ENCODE peak calls at places on chromosomes 12 and 14, in nine cellular contexts. C is CD8-positive, alpha-beta T cell; Y is neuronal stem cell; K is tibial artery; N is heart right ventricle; D is PC-9; L is RWPE2; S is CD8-positive, alpha-beta memory T cell; A is adrenal gland. O is an unnamed sample.

GRCh38 chr14:95315156-95315555 is 4.6 kb downstream of the CLMN start:
- DNase-seq in S (no peak), A (no peak), L (no peak), C (no peak), K (no peak), N (no peak), Y (no peak), D (no peak), O (no peak)

GRCh38 chr12:131907379-131908081 is 13.1 kb downstream of the ULK1 start:
- DNase-seq in N (no peak), Y (no peak), L (no peak), D (no peak), C (no peak), K (peak; percentile 14), S (no peak), A (no peak), O (no peak)

GRCh38 chr12:124938066-124938465 is 23.6 kb upstream of the UBC start:
- DNase-seq in N (no peak), S (no peak), C (no peak), K (no peak), Y (no peak), D (no peak), A (no peak), L (no peak), O (peak; percentile 28)

GRCh38 chr14:51880810-51881580 is 20.6 kb downstream of the GNG2 start:
- DNase-seq in C (no peak), L (no peak), Y (no peak), D (no peak), S (no peak), N (no peak), K (no peak), A (no peak), O (no peak)

GRCh38 chr14:20802341-20803084 is at the start of gene RNASE1:
- DNase-seq in D (peak; percentile 33), S (no peak), A (peak; percentile 68), L (no peak), Y (no peak), K (peak; percentile 70), C (no peak), N (no peak), O (no peak)

GRCh38 chr14:45810152-45810872 is 557.3 kb upstream of the MIS18BP1 start:
- DNase-seq in C (no peak), S (no peak), K (no peak), A (no peak), Y (no peak), D (no peak), N (no peak), L (no peak), O (no peak)

GRCh38 chr14:53006931-53007330 is 56.1 kb upstream of the FERMT2 start:
- DNase-seq in S (no peak), N (no peak), L (no peak), Y (no peak), K (no peak), C (no peak), D (no peak), A (no peak), O (no peak)

GRCh38 chr14:20614038-20614840 is 23.1 kb upstream of the RNASE12 start:
- DNase-seq in L (peak; percentile 54), C (no peak), N (no peak), D (no peak), S (no peak), K (no peak), Y (no peak), A (no peak), O (no peak)

GRCh38 chr14:96752594-96752993 is 44.6 kb upstream of the VRK1 start:
- DNase-seq in D (no peak), A (no peak), K (no peak), S (no peak), C (no peak), N (no peak), L (no peak), Y (no peak), O (no peak)

GRCh38 chr12:110090266-110091135 is 33.7 kb upstream of the IFT81 start:
- DNase-seq in Y (no peak), N (no peak), K (no peak), L (no peak), D (no peak), S (no peak), C (no peak), A (no peak), O (no peak)

GRCh38 chr12:6964605-6965025 is 5.8 kb downstream of the PHB2 start:
- DNase-seq in A (no peak), C (no peak), Y (no peak), L (no peak), S (no peak), N (no peak), K (no peak), D (no peak), O (no peak)

GRCh38 chr12:75505706-75506312 is 5.6 kb downstream of the KRR1 start:
- DNase-seq in D (no peak), S (no peak), Y (no peak), C (no peak), L (no peak), N (no peak), K (no peak), A (no peak), O (peak; percentile 51)

GRCh38 chr14:96823652-96824051 is 26.5 kb downstream of the VRK1 start:
- DNase-seq in Y (no peak), D (no peak), A (no peak), C (no peak), L (no peak), N (no peak), S (no peak), K (no peak), O (no peak)

GRCh38 chr12:128164533-128164932 is 102.4 kb upstream of the TMEM132C start:
- DNase-seq in K (no peak), A (no peak), L (no peak), S (no peak), N (no peak), D (no peak), Y (no peak), C (no peak), O (no peak)

GRCh38 chr12:132488127-132489077 is 1.5 kb upstream of the FBRSL1 start:
- DNase-seq in N (peak; percentile 61), D (no peak), K (peak; percentile 48), L (no peak), A (no peak), S (peak; percentile 68), C (no peak), Y (no peak), O (peak; percentile 31)

GRCh38 chr12:418432-418831 is 17.0 kb downstream of the CCDC77 start:
- DNase-seq in D (no peak), K (no peak), S (no peak), A (no peak), C (no peak), L (no peak), Y (no peak), N (no peak), O (no peak)

DNA sequence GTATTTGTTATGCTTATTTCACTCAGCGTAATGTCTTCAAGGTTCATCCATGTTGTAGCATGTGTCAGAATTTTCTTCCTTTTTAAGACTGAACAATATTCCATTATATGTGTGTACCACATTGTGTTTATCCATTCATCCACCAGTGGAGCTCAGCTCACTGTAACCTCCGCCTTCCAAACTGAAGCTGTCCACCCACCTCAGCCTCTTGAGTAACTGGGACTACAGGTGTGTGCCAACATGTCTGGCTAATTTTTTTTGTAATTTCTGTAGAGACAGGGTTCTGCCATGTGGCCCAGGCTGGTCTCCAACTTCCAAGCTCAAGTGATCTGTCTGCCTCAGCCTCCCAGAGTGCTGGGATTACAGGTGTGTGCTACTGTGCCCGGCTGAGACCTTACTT is 21.1 kb downstream of the CCDC77 start:
- DNase-seq in S (no peak), N (no peak), Y (no peak), C (no peak), A (no peak), L (no peak), D (no peak), K (no peak), O (no peak)
- H3K27ac ChIP-seq in S (no peak overlapping the region), N (no peak overlapping the region), Y (no peak overlapping the region), C (no peak overlapping the region), A (no peak overlapping the region), L (no peak overlapping the region), D (no peak overlapping the region), K (no peak overlapping the region), O (no peak overlapping the region)

GRCh38 chr14:75979641-75980422 is 2.0 kb downstream of the TGFB3 start:
- DNase-seq in Y (no peak), A (peak; percentile 19), K (peak; percentile 58), S (no peak), D (no peak), C (no peak), L (no peak), N (peak; percentile 27), O (no peak)
- H3K4me3 ChIP-seq in Y (no peak overlapping the region), A (no peak overlapping the region), K (peak overlapping the region; percentile 76), S (no peak overlapping the region), D (no peak overlapping the region), C (no peak overlapping the region), L (no peak overlapping the region), N (peak overlapping the region; percentile 78), O (no peak overlapping the region)

GRCh38 chr14:101313268-101313667 is 248.0 kb upstream of the DIO3 start:
- DNase-seq in C (no peak), K (no peak), D (no peak), A (no peak), L (no peak), S (no peak), Y (no peak), N (no peak), O (peak; percentile 8)
- H3K9me3 ChIP-seq in C (peaks cover 3% of the 10 kb centered on the region), K (no peaks in the 10 kb centered on the region), D (peaks cover 42% of the 10 kb centered on the region), A (no peaks in the 10 kb centered on the region), L (peaks cover 7% of the 10 kb centered on the region), S (peaks cover 4% of the 10 kb centered on the region), Y (peaks cover 9% of the 10 kb centered on the region), N (no peaks in the 10 kb centered on the region), O (peaks cover 25% of the 10 kb centered on the region)

GRCh38 chr12:101695698-101696097 is 1.7 kb upstream of the CHPT1 start:
- DNase-seq in Y (no peak), S (no peak), D (no peak), N (no peak), A (peak; percentile 35), C (no peak), L (no peak), K (no peak), O (no peak)
- H3K27ac ChIP-seq in Y (no peak overlapping the region), S (no peak overlapping the region), D (no peak overlapping the region), N (peak overlapping the region; percentile 96), A (no peak overlapping the region), C (no peak overlapping the region), L (no peak overlapping the region), K (no peak overlapping the region), O (no peak overlapping the region)

GRCh38 chr14:50116986-50117385 is 614 bp upstream of the VCPKMT start:
- DNase-seq in L (no peak), N (no peak), A (no peak), D (no peak), K (no peak), C (no peak), S (no peak), Y (no peak), O (no peak)
- H3K4me3 ChIP-seq in L (peak overlapping the region; percentile 62), N (peak overlapping the region; percentile 74), A (no peak overlapping the region), D (peak overlapping the region; percentile 84), K (peak overlapping the region; percentile 76), C (peak overlapping the region; percentile 69), S (peak overlapping the region; percentile 40), Y (peak overlapping the region; percentile 79), O (peak overlapping the region; percentile 78)

DNA sequence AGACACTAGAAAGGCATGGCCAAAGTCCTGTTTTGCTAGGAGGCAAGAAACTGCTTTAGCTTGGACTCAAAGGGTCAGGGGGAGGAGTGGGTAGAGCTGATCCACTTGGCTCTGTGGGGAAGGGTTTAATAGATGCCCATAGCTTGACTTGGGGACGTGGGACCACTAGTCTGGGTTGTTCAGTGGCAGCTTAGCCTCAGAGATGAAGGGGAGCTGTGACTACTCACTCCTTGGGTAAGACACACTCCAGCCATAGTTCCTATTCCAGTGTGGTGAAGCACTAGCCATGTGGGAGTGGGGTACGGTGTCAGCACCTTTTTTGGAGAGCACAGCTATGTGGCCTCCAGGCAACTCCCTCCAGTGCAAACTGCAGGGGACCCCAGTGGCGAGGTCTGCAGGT is 257.3 kb downstream of the TMEM121 start:
- DNase-seq in K (no peak), S (no peak), Y (no peak), D (no peak), L (no peak), A (no peak), N (no peak), C (no peak), O (no peak)
- H3K9me3 ChIP-seq in K (no peaks in the 10 kb centered on the region), S (peaks cover 12% of the 10 kb centered on the region), Y (peaks cover 39% of the 10 kb centered on the region), D (peaks cover 5% of the 10 kb centered on the region), L (peaks cover 18% of the 10 kb centered on the region), A (no peaks in the 10 kb centered on the region), N (no peaks in the 10 kb centered on the region), C (no peaks in the 10 kb centered on the region), O (peaks cover 28% of the 10 kb centered on the region)